ENCODE peak calls at places on chromosomes 4 and X, in four cellular contexts. S is activated CD4-positive, alpha-beta T cell treated with anti-CD3 and anti-CD28 coated beads, Interleukin-2, amount 10 ng/mL, durations not matched to agents 7 days and 5 days; Q is HFF-Myc; D is NCI-H524. K is an unnamed sample.

GRCh38 chrX:120251471-120252011 is 929 bp downstream of the ZBTB33 start:
- DNase-seq in S (peak), Q (no peak), D (peak), K (peak)

GRCh38 chrX:80751456-80751855 is 58.2 kb downstream of the BRWD3 start:
- DNase-seq in S (no peak), Q (no peak), D (no peak), K (no peak)

GRCh38 chr4:39320381-39321115 is 45.6 kb downstream of the RFC1 start:
- DNase-seq in S (no peak), Q (no peak), D (no peak), K (no peak)

GRCh38 chr4:122686709-122687108 is 45.8 kb upstream of the BBS12 start:
- DNase-seq in S (no peak), Q (no peak), D (no peak), K (no peak)

GRCh38 chr4:35950442-35950841 is 293.9 kb downstream of the ARAP2 start:
- DNase-seq in S (no peak), Q (no peak), D (no peak), K (no peak)

GRCh38 chrX:153700967-153701366 is 13.2 kb downstream of the SLC6A8 start:
- DNase-seq in S (no peak), Q (no peak), D (no peak), K (no peak)

GRCh38 chrX:19535481-19535880 is 20.2 kb upstream of the MAP3K15 start:
- DNase-seq in S (no peak), Q (no peak), D (peak), K (no peak)

GRCh38 chr4:6298035-6298434 is 28.4 kb downstream of the WFS1 start:
- DNase-seq in S (no peak), Q (no peak), D (peak), K (no peak)

GRCh38 chrX:39619182-39620009 is 478.4 kb downstream of the BCOR start:
- DNase-seq in S (no peak), Q (no peak), D (no peak), K (no peak)

GRCh38 chrX:119041175-119041574 is 31.6 kb upstream of the CT47C1 start:
- DNase-seq in S (no peak), Q (peak), D (no peak), K (peak)

GRCh38 chr4:105149771-105150170 is 3.1 kb downstream of the TET2 start:
- DNase-seq in S (no peak), Q (no peak), D (no peak), K (no peak)

GRCh38 chrX:76126851-76127250 is 46.0 kb upstream of the PBDC1 start:
- DNase-seq in S (no peak), Q (no peak), D (no peak), K (no peak)

GRCh38 chr4:146585761-146586333 is 52.8 kb upstream of the POU4F2 start:
- DNase-seq in S (no peak), Q (no peak), D (no peak), K (peak)

GRCh38 chr4:169314906-169315305 is 44.1 kb upstream of the SH3RF1 start:
- DNase-seq in S (no peak), Q (peak), D (peak), K (no peak)

GRCh38 chr4:136412708-136413107 is 1119.6 kb downstream of the PCDH18 start:
- DNase-seq in S (no peak), Q (no peak), D (no peak), K (no peak)

GRCh38 chrX:43500996-43501694 is 155.0 kb upstream of the MAOA start:
- DNase-seq in S (no peak), Q (no peak), D (no peak), K (no peak)

GRCh38 chr4:154618708-154619315 is 6.4 kb upstream of the FGG start:
- DNase-seq in S (peak), Q (no peak), D (peak), K (no peak)

GRCh38 chr4:183098723-183099536 is at the start of gene WWC2:
- DNase-seq in S (peak), Q (peak), D (peak), K (peak)

GRCh38 chr4:23728393-23728792 is 161.5 kb downstream of the PPARGC1A start:
- DNase-seq in S (no peak), Q (peak), D (no peak), K (peak)

GRCh38 chr4:13876151-13876550 is 248.6 kb upstream of the BOD1L1 start:
- DNase-seq in S (no peak), Q (no peak), D (no peak), K (no peak)

GRCh38 chrX:50088645-50089044 is 112.2 kb downstream of the AKAP4 start:
- DNase-seq in S (no peak), Q (no peak), D (no peak), K (no peak)

GRCh38 chr4:152805071-152805650 is 25.4 kb downstream of the ARFIP1 start:
- DNase-seq in S (no peak), Q (no peak), D (no peak), K (no peak)

GRCh38 chr4:80266902-80267380 is 477 bp downstream of the FGF5 start:
- DNase-seq in S (no peak), Q (no peak), D (no peak), K (no peak)

GRCh38 chrX:74656079-74656745 is 41.8 kb upstream of the RLIM start:
- DNase-seq in S (no peak), Q (no peak), D (no peak), K (peak)

GRCh38 chr4:149973181-149973580 is 105.1 kb upstream of the DCLK2 start:
- DNase-seq in S (no peak), Q (no peak), D (no peak), K (no peak)

GRCh38 chr4:72286185-72286584 is 254.4 kb downstream of the NPFFR2 start:
- DNase-seq in S (no peak), Q (no peak), D (peak), K (no peak)

GRCh38 chr4:186201535-186202230 is 10.3 kb downstream of the CYP4V2 start:
- DNase-seq in S (peak), Q (no peak), D (peak), K (no peak)

GRCh38 chr4:169033660-169034059 is 23.6 kb upstream of the CBR4 start:
- DNase-seq in S (no peak), Q (no peak), D (peak), K (no peak)

GRCh38 chr4:59062970-59063369 is 1952.8 kb upstream of the IGFBP7 start:
- DNase-seq in S (no peak), Q (no peak), D (no peak), K (no peak)

GRCh38 chr4:69656653-69657158 is 3.7 kb upstream of the UGT2A1 start:
- DNase-seq in S (no peak), Q (no peak), D (no peak), K (no peak)

GRCh38 chr4:101777431-101777830 is 13.1 kb upstream of the BANK1 start:
- DNase-seq in S (no peak), Q (no peak), D (no peak), K (no peak)